ENCODE peak calls at places on chromosomes 2 and 18, in six cellular contexts. A, F, E, H, Y and Z are unnamed samples.

GRCh38 chr2:181073896-181074295 is 93.5 kb downstream of the UBE2E3 start:
- DNase-seq in H (no peak), Y (no peak), F (no peak), A (peak), E (no peak), Z (no peak)

GRCh38 chr2:68925298-68925885 is 27.3 kb downstream of the GKN2 start:
- DNase-seq in A (peak), F (peak), H (peak), Y (peak), E (peak), Z (peak)

GRCh38 chr2:122018736-122019135 is 263.3 kb downstream of the TSN start:
- DNase-seq in E (no peak), H (no peak), F (no peak), Y (no peak), A (no peak), Z (no peak)

GRCh38 chr18:65769653-65770052 is 18.8 kb downstream of the CDH7 start:
- DNase-seq in H (no peak), Y (no peak), E (no peak), A (no peak), F (no peak), Z (no peak)

GRCh38 chr2:106991866-106992265 is 105.9 kb upstream of the ST6GAL2 start:
- DNase-seq in H (no peak), F (no peak), Y (no peak), E (no peak), A (no peak), Z (no peak)

GRCh38 chr2:45684756-45685155 is 33.3 kb downstream of the PRKCE start:
- DNase-seq in H (no peak), F (no peak), Y (no peak), A (no peak), E (no peak), Z (no peak)

GRCh38 chr2:191665286-191665685 is 12.7 kb upstream of the NABP1 start:
- DNase-seq in F (no peak), H (no peak), A (peak), E (no peak), Y (peak), Z (no peak)

GRCh38 chr18:35511833-35512232 is 14.1 kb upstream of the INO80C start:
- DNase-seq in F (no peak), A (no peak), H (no peak), Y (no peak), E (no peak), Z (no peak)

GRCh38 chr2:191319181-191319580 is 74.0 kb downstream of the MYO1B start:
- DNase-seq in E (no peak), Y (no peak), H (no peak), A (peak), F (no peak), Z (no peak)

GRCh38 chr2:60553496-60553991 is at the start of gene BCL11A:
- DNase-seq in H (no peak), E (peak), Y (peak), A (peak), F (peak), Z (no peak)

GRCh38 chr2:173326806-173327205 is 27.9 kb upstream of the CDCA7 start:
- DNase-seq in E (no peak), H (no peak), A (peak), Y (no peak), F (no peak), Z (no peak)

GRCh38 chr2:49261791-49262190 is 107.5 kb upstream of the FSHR start:
- DNase-seq in H (no peak), F (no peak), A (no peak), Y (no peak), E (no peak), Z (no peak)

DNA sequence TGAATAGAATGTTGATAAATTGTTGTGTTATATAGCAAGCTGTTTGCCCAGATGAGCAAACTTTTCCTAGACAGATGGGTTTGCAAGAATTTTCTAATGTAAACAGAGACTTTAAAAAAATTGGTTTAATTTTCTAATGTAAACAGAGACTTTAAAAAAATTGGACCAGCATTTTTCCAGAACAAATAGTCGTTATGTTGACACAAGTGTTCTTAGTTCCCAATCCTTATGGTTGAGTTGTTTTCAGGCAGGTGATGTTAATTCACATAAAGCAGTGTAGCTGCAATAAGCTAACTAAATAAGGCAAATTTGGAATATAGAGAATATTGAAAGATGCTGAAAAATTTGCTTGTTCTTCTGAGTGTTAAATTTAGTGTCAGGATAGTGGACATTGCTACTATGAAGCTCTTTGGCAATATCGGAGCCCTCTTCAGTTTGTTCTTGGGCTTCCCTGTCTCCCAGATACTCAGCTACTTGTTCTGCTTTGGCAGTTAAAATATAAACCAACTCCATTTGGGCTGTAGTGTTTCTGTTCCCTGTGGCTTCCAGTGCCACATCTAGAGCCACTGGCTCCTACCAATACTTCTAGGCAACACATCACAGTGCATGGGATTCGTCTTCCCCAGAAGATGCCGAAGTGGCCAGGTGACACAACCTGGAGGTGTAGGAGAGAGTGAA is 105.7 kb downstream of the DYNAP start:
- DNase-seq in H (no peak), E (no peak), F (no peak), A (no peak), Y (no peak), Z (no peak)
- TF ChIP-seq BHLHE40 in H (no peak), E (no peak), F (no peak), A (no peak), Y (no peak), Z (no peak)

GRCh38 chr2:225207026-225207425 is 164.8 kb upstream of the DOCK10 start:
- DNase-seq in H (no peak), A (no peak), E (no peak), F (no peak), Y (no peak), Z (no peak)
- TF ChIP-seq BHLHE40 in H (no peak), A (no peak), E (no peak), F (no peak), Y (no peak), Z (no peak)

GRCh38 chr2:217650716-217651360 is 352.0 kb downstream of the TNS1 start:
- DNase-seq in Y (peak), H (peak), F (peak), A (peak), E (peak), Z (no peak)
- TF ChIP-seq BHLHE40 in Y (no peak), H (no peak), F (no peak), A (no peak), E (no peak), Z (no peak)

GRCh38 chr2:28608829-28609400 is 113.1 kb downstream of the PLB1 start:
- DNase-seq in A (no peak), Y (no peak), H (no peak), E (no peak), F (no peak), Z (no peak)

GRCh38 chr2:28612131-28612812 is 116.4 kb downstream of the PLB1 start:
- DNase-seq in A (no peak), E (no peak), Y (no peak), F (no peak), H (no peak), Z (no peak)

GRCh38 chr2:28608061-28608828 is 112.4 kb downstream of the PLB1 start:
- DNase-seq in E (no peak), H (no peak), F (no peak), A (no peak), Y (no peak), Z (no peak)

GRCh38 chr2:28613181-28613580 is 117.3 kb downstream of the PLB1 start:
- DNase-seq in E (no peak), Y (no peak), A (no peak), H (no peak), F (no peak), Z (no peak)

DNA sequence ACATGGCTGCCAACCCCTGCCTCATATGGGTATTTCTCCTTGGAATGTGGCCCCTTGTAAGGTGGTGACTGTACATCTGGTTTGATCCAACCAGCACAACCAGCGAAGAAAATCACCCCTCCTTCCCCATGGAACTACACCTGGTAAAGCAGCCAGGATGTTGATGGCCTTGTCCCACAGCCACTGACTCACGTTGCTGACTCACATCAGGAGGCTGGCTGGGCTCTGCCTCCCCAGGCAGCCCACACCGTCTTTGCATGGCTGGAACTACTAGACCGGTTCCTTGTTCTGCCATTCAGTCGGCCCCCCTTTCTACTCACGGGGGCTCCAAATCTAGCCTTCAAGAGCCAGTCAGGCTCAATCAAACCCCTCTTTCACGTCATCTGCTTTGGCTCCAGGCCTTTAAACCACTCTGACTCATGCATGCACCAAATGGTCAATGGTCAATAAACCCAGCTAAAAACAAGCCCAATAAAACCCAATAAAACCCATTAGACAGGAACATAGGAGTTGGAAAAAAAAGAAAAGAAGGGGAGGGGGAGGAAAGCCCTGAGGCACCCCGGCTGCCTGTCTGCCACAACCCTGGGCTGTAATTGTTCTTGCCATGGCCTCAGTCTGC is 114.8 kb downstream of the PLB1 start:
- DNase-seq in H (peak), E (peak), A (peak), F (no peak), Y (peak), Z (no peak)
- TF ChIP-seq BHLHE40 in H (no peak), E (no peak), A (no peak), F (no peak), Y (no peak), Z (no peak)

GRCh38 chr18:57807336-57808117 is 4.4 kb upstream of the ATP8B1 start:
- DNase-seq in A (peak), Y (no peak), F (no peak), E (no peak), H (no peak), Z (no peak)
- TF ChIP-seq BHLHE40 in A (no peak), Y (no peak), F (no peak), E (no peak), H (no peak), Z (no peak)

DNA sequence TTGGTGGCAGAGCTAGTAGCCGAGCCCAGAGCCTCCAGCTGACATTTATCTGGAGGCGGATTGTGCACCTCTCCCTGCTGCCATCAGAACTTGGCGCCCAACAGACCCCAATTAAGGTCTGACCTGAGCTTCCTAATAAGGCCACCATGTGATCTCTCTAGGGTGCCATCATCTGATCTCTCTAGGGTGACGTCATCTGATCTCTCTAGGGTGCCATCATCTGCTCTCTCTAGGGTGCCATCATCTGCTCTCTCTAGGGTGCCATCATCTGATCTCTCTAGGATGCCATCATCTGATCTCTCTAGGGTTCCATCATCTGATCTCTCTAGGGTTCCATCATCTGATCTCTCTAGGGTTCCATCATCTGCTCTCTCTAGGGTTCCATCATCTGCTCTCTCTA is 6.2 kb downstream of the KCNF1 start:
- DNase-seq in F (no peak), Y (no peak), E (no peak), H (no peak), A (no peak), Z (no peak)
- TF ChIP-seq BHLHE40 in F (no peak), Y (no peak), E (no peak), H (no peak), A (no peak), Z (no peak)

DNA sequence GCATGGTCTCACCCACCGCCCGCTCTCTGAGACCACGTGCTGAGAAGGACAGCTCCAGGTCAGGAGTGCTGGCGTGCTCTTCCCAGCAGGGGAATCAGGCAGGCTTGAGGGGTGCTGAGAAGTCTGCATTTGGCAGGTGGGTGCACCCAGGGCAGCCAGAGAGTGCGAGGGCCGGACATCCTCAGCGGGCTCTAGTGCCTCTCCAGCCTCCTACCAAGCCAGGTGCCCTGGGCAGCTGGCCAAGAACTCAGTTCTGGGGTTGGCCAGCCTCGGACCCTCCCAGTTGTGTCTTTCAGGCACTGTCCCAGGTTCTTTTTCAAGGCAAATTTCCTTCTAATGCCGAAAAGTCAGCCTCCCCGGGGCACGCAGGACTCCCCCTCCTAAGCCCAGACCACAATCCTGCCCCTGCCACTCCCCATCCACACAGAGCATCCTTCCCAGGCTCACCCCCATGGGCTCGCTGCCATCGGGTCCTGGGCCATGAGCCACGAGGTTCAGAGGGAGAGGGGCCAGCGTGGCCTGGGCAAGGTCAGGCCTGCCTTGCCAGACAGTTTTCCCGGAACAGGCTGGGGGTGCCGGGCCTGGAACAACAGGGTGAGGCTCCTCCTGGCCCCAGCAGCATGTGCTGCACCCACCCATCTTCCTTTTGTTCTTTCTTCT is 52.2 kb upstream of the GPC1 start:
- DNase-seq in F (no peak), H (no peak), E (no peak), A (no peak), Y (no peak), Z (no peak)
- TF ChIP-seq BHLHE40 in F (no peak), H (no peak), E (no peak), A (no peak), Y (no peak), Z (no peak)

DNA sequence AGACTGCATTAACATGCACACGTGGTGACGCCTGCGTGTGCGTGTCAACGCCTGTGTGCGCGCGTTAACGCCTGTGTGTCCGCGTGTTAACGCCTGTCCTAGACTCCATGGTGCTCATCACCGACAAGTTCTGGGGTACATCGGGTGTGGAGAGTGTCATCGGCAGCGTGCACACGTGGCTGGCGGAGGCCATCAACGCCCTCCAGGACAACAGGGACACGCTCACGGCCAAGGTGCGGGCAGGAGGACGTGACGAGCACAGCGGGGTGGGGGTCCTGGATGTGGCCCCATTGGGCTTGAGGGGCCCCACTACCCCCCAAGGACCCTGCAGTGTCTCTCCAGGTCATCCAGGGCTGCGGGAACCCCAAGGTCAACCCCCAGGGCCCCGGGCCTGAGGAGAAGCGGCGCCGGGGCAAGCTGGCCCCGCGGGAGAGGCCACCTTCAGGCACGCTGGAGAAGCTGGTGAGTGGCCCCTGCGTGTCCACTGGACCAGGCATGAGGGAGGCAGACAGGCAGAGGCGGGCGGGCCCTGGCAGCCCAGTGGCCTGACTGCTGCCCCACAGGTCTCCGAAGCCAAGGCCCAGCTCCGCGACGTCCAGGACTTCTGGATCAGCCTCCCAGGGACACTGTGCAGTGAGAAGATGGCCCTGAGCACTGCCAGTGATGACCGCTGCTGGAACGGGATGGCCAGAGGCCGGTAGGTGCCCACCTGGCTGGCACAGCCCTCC is 29.2 kb downstream of the GPC1 start:
- DNase-seq in H (no peak), A (no peak), E (no peak), F (no peak), Y (no peak), Z (no peak)
- TF ChIP-seq BHLHE40 in H (no peak), A (no peak), E (no peak), F (no peak), Y (no peak), Z (no peak)

GRCh38 chr2:220783651-220784050 is 788.5 kb downstream of the EPHA4 start:
- DNase-seq in F (no peak), A (no peak), Y (no peak), H (no peak), E (no peak), Z (no peak)

GRCh38 chr2:220787251-220787650 is 784.9 kb downstream of the EPHA4 start:
- DNase-seq in Y (no peak), A (no peak), H (no peak), F (no peak), E (no peak), Z (no peak)

GRCh38 chr2:220786216-220786615 is 785.9 kb downstream of the EPHA4 start:
- DNase-seq in E (no peak), Y (no peak), F (no peak), A (no peak), H (no peak), Z (no peak)

GRCh38 chr2:220782609-220783113 is 789.4 kb downstream of the EPHA4 start:
- DNase-seq in A (no peak), E (no peak), H (no peak), F (no peak), Y (no peak), Z (no peak)

GRCh38 chr2:220785181-220785580 is 786.9 kb downstream of the EPHA4 start:
- DNase-seq in E (no peak), A (no peak), H (no peak), Y (no peak), F (no peak), Z (no peak)
- TF ChIP-seq BHLHE40 in E (no peak), A (no peak), H (no peak), Y (no peak), F (no peak), Z (no peak)

GRCh38 chr2:115654362-115654761 is 1211.9 kb downstream of the DPP10 start:
- DNase-seq in E (no peak), A (no peak), F (no peak), H (no peak), Y (no peak), Z (no peak)
- TF ChIP-seq BHLHE40 in E (no peak), A (no peak), F (no peak), H (no peak), Y (no peak), Z (no peak)